ENCODE peak calls at places on chromosomes 5 and 9, in ten cellular contexts. J is breast epithelium, C is DND-41, Z is RWPE2, U is HCT116, V is body of pancreas, L is mucosa of descending colon, A is heart left ventricle, H is hepatocyte, D is esophagus squamous epithelium. B is an unnamed sample.

GRCh38 chr9:76873056-76873792 is 32.7 kb downstream of the PRUNE2 start:
- DNase-seq in J (no peak), C (no peak), Z (no peak), U (no peak), V (no peak), L (no peak), A (no peak), H (no peak), D (no peak), B (peak; percentile 68)

GRCh38 chr5:55172051-55172899 is 702 bp downstream of the CDC20B start:
- DNase-seq in J (no peak), C (peak; percentile 66), Z (no peak), U (peak; percentile 85), V (peak; percentile 58), L (no peak), A (no peak), H (peak; percentile 85), D (peak; percentile 2), B (peak; percentile 46)

GRCh38 chr5:102975457-102976182 is 144.3 kb downstream of the GIN1 start:
- DNase-seq in J (no peak), C (no peak), Z (no peak), U (no peak), V (no peak), L (no peak), A (no peak), H (no peak), D (no peak), B (no peak)

GRCh38 chr9:111648066-111648465 is 13.3 kb upstream of the GNG10 start:
- DNase-seq in J (no peak), C (no peak), Z (no peak), U (no peak), V (no peak), L (no peak), A (no peak), H (no peak), D (no peak), B (no peak)

GRCh38 chr9:133727277-133727875 is 10.8 kb downstream of the SARDH start:
- DNase-seq in J (peak; percentile 34), C (no peak), Z (peak; percentile 45), U (no peak), V (no peak), L (no peak), A (peak; percentile 58), H (peak; percentile 13), D (no peak), B (peak; percentile 24)

GRCh38 chr5:65912311-65912710 is 14.1 kb upstream of the ERBIN start:
- DNase-seq in J (no peak), C (no peak), Z (no peak), U (no peak), V (no peak), L (no peak), A (no peak), H (no peak), D (no peak), B (no peak)

GRCh38 chr9:115291841-115292240 is 173.9 kb upstream of the TNC start:
- DNase-seq in J (no peak), C (no peak), Z (no peak), U (no peak), V (no peak), L (peak; percentile 84), A (no peak), H (peak; percentile 55), D (no peak), B (no peak)

GRCh38 chr5:126274396-126274795 is 148.8 kb upstream of the GRAMD2B start:
- DNase-seq in J (no peak), C (no peak), Z (no peak), U (no peak), V (no peak), L (no peak), A (no peak), H (no peak), D (no peak), B (peak; percentile 50)

DNA sequence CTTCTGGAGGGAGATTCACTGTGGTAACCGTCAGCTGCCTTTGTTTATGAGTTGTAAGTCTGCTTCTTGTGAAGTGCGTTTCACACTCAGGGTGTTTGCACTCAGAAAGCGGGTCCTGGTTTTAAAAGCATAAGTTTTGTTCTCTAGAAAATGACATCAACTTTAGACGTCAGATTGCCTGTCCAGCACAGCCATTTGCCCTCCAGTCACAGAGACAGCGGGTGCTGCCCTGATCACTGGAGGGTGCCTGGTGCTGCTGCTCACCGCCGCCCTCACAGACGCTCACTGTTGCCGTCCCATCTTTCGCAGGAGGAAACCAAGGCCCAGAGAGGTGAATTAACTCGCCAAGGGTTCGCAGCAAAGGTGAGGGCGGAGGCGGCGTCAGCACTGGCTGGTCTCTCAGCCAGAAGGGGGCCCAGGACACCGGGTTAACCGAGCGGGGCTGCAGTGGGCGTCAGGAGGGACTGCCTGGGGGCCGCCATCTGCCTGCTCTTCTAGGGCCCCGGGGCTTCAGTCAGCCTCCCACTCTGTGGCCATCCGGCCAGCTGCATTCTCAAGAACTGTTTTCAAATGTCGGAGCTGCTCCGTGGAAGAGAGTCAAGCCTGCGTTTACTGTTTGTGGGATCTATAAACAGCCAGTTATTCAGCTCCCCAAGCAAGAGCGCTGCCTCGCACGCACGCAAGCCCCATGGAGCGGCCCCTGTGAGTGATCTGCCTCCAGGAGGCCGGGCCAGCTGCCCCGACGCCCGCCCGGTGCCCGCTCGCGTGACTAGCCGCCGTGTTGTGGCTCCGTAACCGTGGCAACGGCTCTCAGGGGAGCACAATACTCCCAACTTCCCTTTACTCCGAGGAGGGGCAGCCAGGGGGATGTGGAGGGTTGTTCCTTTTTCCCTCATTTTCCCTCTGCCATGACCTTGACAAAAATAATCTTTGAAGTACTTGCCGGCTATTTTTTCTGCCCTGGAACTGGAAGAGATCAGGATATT is 43.4 kb upstream of the EXOC3 start:
- DNase-seq in J (no peak), C (no peak), Z (peak; percentile 72), U (peak; percentile 40), V (peak; percentile 65), L (peak; percentile 88), A (peak; percentile 89), H (peak; percentile 95), D (peak; percentile 12), B (peak; percentile 84)
- TF ChIP-seq CTCF in J (no peak), C (no peak), Z (no peak), U (peak; percentile 2), V (no peak), L (no peak), A (no peak), H (peak; percentile 2), D (no peak), B (peak; percentile 4)

GRCh38 chr9:129235041-129235930 is 57.2 kb upstream of the IER5L start:
- DNase-seq in J (no peak), C (no peak), Z (no peak), U (no peak), V (no peak), L (peak; percentile 46), A (peak; percentile 53), H (no peak), D (no peak), B (peak; percentile 3)

GRCh38 chr9:129237195-129237611 is 59.1 kb upstream of the IER5L start:
- DNase-seq in J (no peak), C (no peak), Z (no peak), U (no peak), V (no peak), L (peak; percentile 36), A (peak; percentile 33), H (peak; percentile 49), D (no peak), B (no peak)

GRCh38 chr9:129236441-129237145 is 58.5 kb upstream of the IER5L start:
- DNase-seq in J (no peak), C (peak; percentile 20), Z (no peak), U (no peak), V (no peak), L (peak; percentile 41), A (peak; percentile 27), H (no peak), D (no peak), B (peak; percentile 4)

GRCh38 chr9:129234491-129234890 is 56.4 kb upstream of the IER5L start:
- DNase-seq in J (no peak), C (no peak), Z (no peak), U (no peak), V (no peak), L (peak; percentile 30), A (peak; percentile 45), H (no peak), D (no peak), B (peak; percentile 4)

DNA sequence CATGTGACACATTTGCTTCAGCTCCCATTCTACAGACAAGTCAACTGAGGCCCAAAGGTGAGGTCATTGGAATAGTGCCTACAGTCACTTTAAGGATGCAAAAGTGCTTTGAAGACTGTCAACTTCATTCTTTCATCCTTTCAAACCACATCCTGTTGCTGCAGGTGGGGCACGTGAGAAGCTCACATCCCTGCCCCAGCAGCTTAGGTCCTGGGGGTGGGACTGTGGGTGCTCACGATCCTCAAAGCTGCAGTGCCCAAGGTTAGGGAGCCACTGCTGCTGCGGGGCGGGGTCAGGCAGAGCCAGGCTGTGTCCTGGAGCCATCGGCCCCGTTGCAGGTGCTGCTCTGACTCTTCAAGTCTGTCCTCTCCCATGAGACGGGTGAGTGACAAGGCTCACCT is 57.9 kb upstream of the IER5L start:
- DNase-seq in J (no peak), C (peak; percentile 85), Z (no peak), U (no peak), V (no peak), L (peak; percentile 75), A (peak; percentile 44), H (no peak), D (no peak), B (peak; percentile 5)
- H3K4me1 ChIP-seq in J (no peaks in the 10 kb centered on the region), C (peaks cover 6% of the 10 kb centered on the region), Z (no peaks in the 10 kb centered on the region), U (peaks cover 8% of the 10 kb centered on the region), V (no peaks in the 10 kb centered on the region), L (no peaks in the 10 kb centered on the region), A (peaks cover 16% of the 10 kb centered on the region), H (peaks cover 3% of the 10 kb centered on the region), D (peaks cover 8% of the 10 kb centered on the region), B (no peaks in the 10 kb centered on the region)

DNA sequence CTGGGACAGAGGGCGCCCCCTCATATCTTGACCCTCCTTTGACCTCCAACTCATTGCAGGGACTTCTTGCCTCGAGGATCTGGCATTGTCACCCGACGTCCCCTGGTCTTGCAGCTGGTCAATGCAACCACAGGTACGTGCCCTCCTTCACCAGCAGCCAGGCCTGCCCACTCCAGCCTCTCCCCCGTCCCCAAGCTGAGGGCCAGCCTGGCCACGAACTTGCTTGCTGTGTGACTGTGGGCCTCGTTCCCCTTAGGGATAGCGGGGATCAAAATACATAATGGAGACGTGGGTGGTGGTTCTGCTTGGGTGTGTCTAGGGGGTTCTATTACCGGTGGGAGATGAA is 15.0 kb downstream of the DNM1 start:
- DNase-seq in J (no peak), C (no peak), Z (no peak), U (no peak), V (no peak), L (no peak), A (no peak), H (no peak), D (no peak), B (no peak)
- H3K4me3 ChIP-seq in J (peak overlapping the region; percentile 23), C (no peak overlapping the region), Z (peak overlapping the region; percentile 22), U (peak overlapping the region; percentile 41), V (no peak overlapping the region), L (no peak overlapping the region), A (peak overlapping the region; percentile 52), H (no peak overlapping the region), D (peak overlapping the region; percentile 32), B (peak overlapping the region; percentile 45)

GRCh38 chr5:124700333-124700732 is 46.1 kb downstream of the ZNF608 start:
- DNase-seq in J (no peak), C (no peak), Z (no peak), U (no peak), V (no peak), L (no peak), A (no peak), H (no peak), D (no peak), B (no peak)

GRCh38 chr5:124697912-124698690 is 48.3 kb downstream of the ZNF608 start:
- DNase-seq in J (no peak), C (no peak), Z (no peak), U (no peak), V (no peak), L (no peak), A (no peak), H (no peak), D (no peak), B (no peak)

GRCh38 chr5:124697482-124697881 is 49.0 kb downstream of the ZNF608 start:
- DNase-seq in J (no peak), C (no peak), Z (no peak), U (no peak), V (no peak), L (no peak), A (no peak), H (no peak), D (no peak), B (no peak)

GRCh38 chr5:124696898-124697297 is 49.5 kb downstream of the ZNF608 start:
- DNase-seq in J (no peak), C (no peak), Z (no peak), U (no peak), V (no peak), L (no peak), A (no peak), H (no peak), D (no peak), B (no peak)

DNA sequence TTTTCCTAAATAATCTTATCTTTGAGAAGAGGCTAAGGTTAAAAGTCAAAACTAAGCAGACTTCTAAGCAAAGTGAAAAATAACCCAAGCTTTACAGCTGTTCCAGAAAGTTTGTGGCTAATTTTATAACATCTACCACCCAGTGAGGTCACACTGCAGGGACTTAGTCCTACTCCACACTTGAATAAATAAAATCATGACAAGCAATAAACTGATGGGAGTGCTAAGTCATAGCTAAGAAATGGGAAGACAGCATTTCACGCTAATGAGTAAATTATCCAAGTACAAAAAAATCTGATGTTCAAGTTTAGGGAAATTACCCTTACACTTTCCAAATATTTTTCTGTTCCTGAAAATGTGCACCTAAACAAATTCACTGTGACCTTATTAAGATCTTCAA is 47.7 kb downstream of the ZNF608 start:
- DNase-seq in J (no peak), C (no peak), Z (no peak), U (no peak), V (no peak), L (no peak), A (no peak), H (no peak), D (no peak), B (no peak)
- TF ChIP-seq CTCF in J (no peak), C (no peak), Z (no peak), U (no peak), V (no peak), L (no peak), A (no peak), H (no peak), D (no peak), B (no peak)

B was measured in BE2C.